ENCODE peak calls at places on chromosomes 16 and 17, in four cellular contexts. X, R, E and S are unnamed samples.

GRCh38 chr16:56617212-56618085 is 8.1 kb upstream of the MT1E start:
- DNase-seq in X (peak), R (no peak), E (peak), S (no peak)

GRCh38 chr17:9002610-9003354 is 18.5 kb upstream of the NTN1 start:
- DNase-seq in X (no peak), R (no peak), E (no peak), S (peak)

GRCh38 chr17:63914471-63914870 is 3.4 kb upstream of the CSHL1 start:
- DNase-seq in X (no peak), R (no peak), E (no peak), S (no peak)

GRCh38 chr16:69839798-69840409 is 77.8 kb downstream of the WWP2 start:
- DNase-seq in X (peak), R (no peak), E (no peak), S (no peak)

GRCh38 chr16:728890-729744 is 2.2 kb downstream of the HAGHL start:
- DNase-seq in X (peak), R (no peak), E (no peak), S (no peak)

GRCh38 chr16:53056528-53056881 is 1.7 kb downstream of the CHD9 start:
- DNase-seq in X (no peak), R (no peak), E (no peak), S (no peak)

GRCh38 chr17:33049781-33050414 is 58.3 kb downstream of the SPACA3 start:
- DNase-seq in X (no peak), R (no peak), E (no peak), S (peak)

GRCh38 chr17:79974786-79975497 is 60.7 kb downstream of the TBC1D16 start:
- DNase-seq in X (peak), R (no peak), E (no peak), S (peak)

GRCh38 chr16:51012396-51012795 is 138.7 kb downstream of the SALL1 start:
- DNase-seq in X (no peak), R (no peak), E (no peak), S (no peak)

GRCh38 chr17:70119545-70119944 is 44.5 kb downstream of the KCNJ16 start:
- DNase-seq in X (no peak), R (no peak), E (no peak), S (no peak)

GRCh38 chr17:35081638-35082037 is 18.1 kb upstream of the RFFL start:
- DNase-seq in X (no peak), R (no peak), E (no peak), S (no peak)

GRCh38 chr17:55238931-55239297 is 25.8 kb upstream of the HLF start:
- DNase-seq in X (no peak), R (no peak), E (no peak), S (peak)

GRCh38 chr17:8572767-8573166 is 57.8 kb downstream of the MYH10 start:
- DNase-seq in X (no peak), R (no peak), E (no peak), S (no peak)

GRCh38 chr16:86590501-86591144 is 12.3 kb downstream of the FOXL1 start:
- DNase-seq in X (no peak), R (no peak), E (no peak), S (no peak)

GRCh38 chr17:30274887-30275286 is 16.9 kb downstream of the BLMH start:
- DNase-seq in X (no peak), R (no peak), E (no peak), S (no peak)

GRCh38 chr16:53549970-53550406 is 47.0 kb upstream of the AKTIP start:
- DNase-seq in X (no peak), R (no peak), E (peak), S (peak)

GRCh38 chr17:21462259-21462658 is 86.1 kb downstream of the KCNJ12 start:
- DNase-seq in X (no peak), R (no peak), E (no peak), S (no peak)

GRCh38 chr16:19106625-19107020 is 7.1 kb upstream of the ITPRIPL2 start:
- DNase-seq in X (no peak), R (no peak), E (no peak), S (no peak)

GRCh38 chr17:65115721-65116312 is 21.4 kb upstream of the RGS9 start:
- DNase-seq in X (no peak), R (no peak), E (no peak), S (peak)

GRCh38 chr17:15954222-15954621 is 9.3 kb downstream of the ADORA2B start:
- DNase-seq in X (no peak), R (no peak), E (no peak), S (no peak)

GRCh38 chr16:56657555-56658430 is at the start of gene MT1F:
- DNase-seq in X (peak), R (peak), E (peak), S (no peak)

GRCh38 chr17:57988301-57989010 is 402 bp upstream of the VEZF1 start:
- DNase-seq in X (peak), R (no peak), E (peak), S (peak)

GRCh38 chr17:51613255-51613654 is 352.9 kb downstream of the UTP18 start:
- DNase-seq in X (no peak), R (no peak), E (no peak), S (no peak)

GRCh38 chr16:3118204-3118790 is 5.9 kb downstream of the ZNF205 start:
- DNase-seq in X (no peak), R (no peak), E (no peak), S (no peak)

GRCh38 chr16:54402270-54402669 is 115.7 kb upstream of the IRX3 start:
- DNase-seq in X (no peak), R (no peak), E (no peak), S (no peak)

GRCh38 chr17:61831099-61831498 is 32.2 kb downstream of the BRIP1 start:
- DNase-seq in X (no peak), R (no peak), E (no peak), S (no peak)

GRCh38 chr16:88922826-88923410 is 54.1 kb downstream of the CBFA2T3 start:
- DNase-seq in X (no peak), R (no peak), E (no peak), S (no peak)

GRCh38 chr16:88923450-88923849 is 53.6 kb downstream of the CBFA2T3 start:
- DNase-seq in X (no peak), R (no peak), E (no peak), S (no peak)

GRCh38 chr16:88925540-88925887 is 51.5 kb downstream of the CBFA2T3 start:
- DNase-seq in X (no peak), R (no peak), E (no peak), S (no peak)

GRCh38 chr16:88924834-88925539 is 52.0 kb downstream of the CBFA2T3 start:
- DNase-seq in X (no peak), R (no peak), E (no peak), S (no peak)

GRCh38 chr16:88923926-88924833 is 52.8 kb downstream of the CBFA2T3 start:
- DNase-seq in X (no peak), R (no peak), E (no peak), S (no peak)
- H3K27ac ChIP-seq in X (no peak), R (no peak), E (no peak), S (no peak)

GRCh38 chr17:4631431-4631830 is 10.0 kb downstream of the ALOX15 start:
- DNase-seq in X (peak), R (no peak), E (no peak), S (no peak)

GRCh38 chr17:4632583-4632923 is 8.9 kb downstream of the ALOX15 start:
- DNase-seq in X (no peak), R (no peak), E (no peak), S (no peak)

GRCh38 chr17:4631836-4632582 is 9.5 kb downstream of the ALOX15 start:
- DNase-seq in X (peak), R (no peak), E (no peak), S (no peak)

GRCh38 chr17:4634981-4635380 is 6.5 kb downstream of the ALOX15 start:
- DNase-seq in X (peak), R (no peak), E (no peak), S (no peak)

GRCh38 chr17:4633643-4634042 is 7.8 kb downstream of the ALOX15 start:
- DNase-seq in X (no peak), R (no peak), E (no peak), S (no peak)
- H3K27ac ChIP-seq in X (no peak), R (no peak), E (no peak), S (no peak)

DNA sequence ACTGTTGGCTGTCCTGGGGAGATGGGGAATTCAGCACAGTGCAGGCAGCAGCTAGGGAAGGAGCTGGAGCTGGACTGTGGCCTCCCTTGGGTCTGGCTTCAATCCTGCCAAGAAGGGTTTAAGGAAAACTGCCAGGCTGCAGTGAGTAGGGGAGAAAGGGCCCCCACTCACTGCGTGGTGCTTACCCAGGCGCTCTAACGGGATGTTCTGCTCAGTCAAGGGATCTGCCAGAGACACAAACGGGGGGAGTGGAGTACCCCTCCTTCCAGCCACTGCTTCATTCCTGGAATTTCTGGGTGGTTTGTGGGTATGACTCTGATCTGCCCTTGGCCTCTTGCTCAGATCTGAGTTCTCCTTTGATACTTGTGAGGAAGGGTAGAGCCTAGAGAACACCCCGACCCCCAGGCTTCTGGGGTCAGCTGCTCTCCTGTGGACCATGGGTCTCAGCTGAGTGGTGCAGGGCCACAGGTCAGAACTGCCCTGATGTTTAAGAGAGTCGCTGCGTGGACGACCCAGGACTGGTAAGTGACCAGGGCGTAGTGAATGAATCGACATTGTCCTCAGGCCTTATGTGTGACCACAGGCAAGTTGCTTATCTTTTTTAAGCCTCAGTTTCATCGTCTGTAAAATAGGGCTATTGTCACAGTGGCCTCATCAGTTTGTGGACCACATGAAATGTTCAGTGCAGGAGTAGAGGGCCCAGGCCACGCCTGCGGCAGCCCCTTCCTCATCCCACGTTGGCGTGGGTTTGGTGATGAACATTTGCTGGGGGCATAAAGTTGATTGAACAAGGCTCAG is 9.6 kb downstream of the CRISPLD2 start:
- DNase-seq in X (no peak), R (no peak), E (no peak), S (no peak)
- H3K27ac ChIP-seq in X (peak), R (peak), E (peak), S (no peak)

GRCh38 chr16:9123871-9124270 is 32.4 kb downstream of the HAPSTR1 start:
- DNase-seq in X (peak), R (peak), E (peak), S (no peak)
- H3K27ac ChIP-seq in X (no peak), R (no peak), E (peak), S (no peak)

GRCh38 chr16:75378616-75379015 is 54.7 kb downstream of the CFDP1 start:
- DNase-seq in X (no peak), R (no peak), E (no peak), S (no peak)
- H3K27ac ChIP-seq in X (peak), R (no peak), E (no peak), S (no peak)

GRCh38 chr17:78269893-78270490 is 38.6 kb downstream of the TMEM235 start:
- DNase-seq in X (no peak), R (no peak), E (no peak), S (no peak)
- H3K27ac ChIP-seq in X (no peak), R (no peak), E (no peak), S (peak)